ENCODE peak calls at places on chromosomes 5 and 9, in seven cellular contexts. C is left ventricle myocardium inferior, Z is left lung, O is A549, B is cardiac muscle cell, X is upper lobe of right lung, E is heart right ventricle. R is an unnamed sample.

GRCh38 chr5:28808967-28809810 is 1770.8 kb upstream of the CDH9 start:
- DNase-seq in C (no peak), Z (no peak), O (no peak), B (no peak), X (no peak), E (no peak), R (no peak)

GRCh38 chr5:12870870-12871539 is 966.8 kb upstream of the CTNND2 start:
- DNase-seq in C (no peak), Z (no peak), O (no peak), B (no peak), X (no peak), E (no peak), R (no peak)

GRCh38 chr5:36744041-36744677 is 132.4 kb upstream of the NIPBL start:
- DNase-seq in C (no peak), Z (no peak), O (no peak), B (peak; percentile 5), X (no peak), E (no peak), R (no peak)

GRCh38 chr5:1110930-1111726 is 735 bp downstream of the SLC12A7 start:
- DNase-seq in C (peak; percentile 70), Z (peak; percentile 63), O (peak; percentile 66), B (peak; percentile 55), X (peak; percentile 80), E (peak; percentile 69), R (peak; percentile 73)

GRCh38 chr5:119879446-119879845 is 250.1 kb downstream of the FAM170A start:
- DNase-seq in C (no peak), Z (no peak), O (no peak), B (no peak), X (no peak), E (no peak), R (no peak)

GRCh38 chr5:169152946-169153345 is 148.0 kb downstream of the SLIT3 start:
- DNase-seq in C (no peak), Z (no peak), O (no peak), B (no peak), X (no peak), E (no peak), R (no peak)

GRCh38 chr9:104138243-104138642 is 44.1 kb downstream of the SMC2 start:
- DNase-seq in C (no peak), Z (no peak), O (no peak), B (no peak), X (no peak), E (no peak), R (no peak)

GRCh38 chr9:17906204-17906840 is 327.5 kb downstream of the SH3GL2 start:
- DNase-seq in C (no peak), Z (no peak), O (no peak), B (peak; percentile 35), X (peak; percentile 64), E (peak; percentile 18), R (peak; percentile 23)

GRCh38 chr9:38067611-38067891 is 1.5 kb downstream of the SHB start:
- DNase-seq in C (peak; percentile 28), Z (peak; percentile 43), O (no peak), B (peak; percentile 25), X (peak; percentile 78), E (peak; percentile 43), R (peak; percentile 36)

GRCh38 chr5:74546796-74547195 is 93.7 kb downstream of the ENC1 start:
- DNase-seq in C (no peak), Z (no peak), O (no peak), B (no peak), X (no peak), E (no peak), R (no peak)

GRCh38 chr9:93682155-93682968 is 106.0 kb downstream of the PHF2 start:
- DNase-seq in C (peak; percentile 60), Z (no peak), O (peak; percentile 66), B (peak; percentile 62), X (peak; percentile 79), E (peak; percentile 59), R (peak; percentile 43)

GRCh38 chr5:125295405-125295872 is 549.0 kb upstream of the ZNF608 start:
- DNase-seq in C (no peak), Z (no peak), O (no peak), B (no peak), X (no peak), E (no peak), R (no peak)

GRCh38 chr5:169429044-169429443 is 128.1 kb upstream of the SLIT3 start:
- DNase-seq in C (peak; percentile 28), Z (no peak), O (no peak), B (no peak), X (no peak), E (peak; percentile 28), R (peak; percentile 39)

GRCh38 chr9:121842612-121842978 is 191.2 kb downstream of the DAB2IP start:
- DNase-seq in C (no peak), Z (no peak), O (no peak), B (no peak), X (no peak), E (no peak), R (no peak)

GRCh38 chr9:121844562-121844961 is 193.1 kb downstream of the DAB2IP start:
- DNase-seq in C (no peak), Z (no peak), O (no peak), B (no peak), X (no peak), E (no peak), R (no peak)

GRCh38 chr9:121841771-121842611 is 190.6 kb downstream of the DAB2IP start:
- DNase-seq in C (no peak), Z (no peak), O (no peak), B (no peak), X (no peak), E (no peak), R (no peak)

GRCh38 chr9:121840838-121841760 is 189.7 kb downstream of the DAB2IP start:
- DNase-seq in C (no peak), Z (no peak), O (no peak), B (no peak), X (peak; percentile 34), E (no peak), R (no peak)

GRCh38 chr9:121844090-121844489 is 192.7 kb downstream of the DAB2IP start:
- DNase-seq in C (no peak), Z (no peak), O (no peak), B (no peak), X (no peak), E (no peak), R (no peak)
- TF ChIP-seq CTCF in C (no peak), Z (no peak), O (no peak), B (no peak), X (no peak), E (no peak), R (no peak)

DNA sequence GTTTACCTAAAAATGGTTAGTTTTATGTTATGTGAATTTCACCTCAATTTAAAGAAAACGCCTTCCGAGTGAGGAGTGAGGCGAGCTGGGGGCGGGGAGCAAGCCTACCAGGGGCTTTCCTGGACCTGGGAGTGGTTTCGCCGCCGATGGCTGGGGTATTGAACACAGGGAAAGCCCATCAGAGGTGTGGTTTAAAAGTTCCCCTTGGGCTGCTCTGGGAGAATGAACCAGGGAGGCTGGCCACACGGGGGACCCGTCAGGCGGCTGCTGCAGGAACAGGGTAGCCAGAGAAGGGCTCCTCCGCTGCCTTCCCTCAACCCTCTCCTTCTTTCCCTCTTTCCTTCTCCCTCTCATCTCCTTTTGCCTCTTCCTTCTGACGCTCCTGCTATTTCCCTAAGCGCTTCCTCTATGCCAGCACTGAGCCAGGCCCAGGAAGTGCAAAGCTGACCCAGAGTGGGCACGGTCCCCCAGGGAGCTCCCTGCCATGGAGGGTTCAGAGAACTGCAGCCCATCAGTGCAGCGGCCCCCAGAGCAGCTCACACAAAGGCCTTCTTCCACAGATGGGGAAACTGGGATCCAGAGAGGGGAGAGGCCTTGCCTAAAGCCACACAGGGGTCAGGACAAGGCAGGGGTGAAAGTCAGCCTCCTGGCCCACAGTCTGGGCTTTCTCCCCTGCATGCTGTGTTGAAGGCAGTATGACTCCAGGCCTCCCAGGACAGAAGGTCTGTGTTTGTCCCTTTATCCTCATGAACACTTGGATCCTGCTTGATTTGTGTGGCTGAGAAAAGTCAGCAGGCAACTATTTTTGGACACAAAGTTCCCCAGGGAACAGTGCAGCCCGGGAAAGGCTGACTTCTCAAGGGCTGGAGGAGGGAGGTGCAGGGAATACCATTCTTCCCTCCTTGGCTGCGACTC is 4.6 kb downstream of the AKNA start:
- DNase-seq in C (no peak), Z (peak; percentile 41), O (no peak), B (peak; percentile 67), X (no peak), E (peak; percentile 37), R (peak; percentile 64)
- H3K4me1 ChIP-seq in C (peaks cover 64% of the 10 kb centered on the region), Z (peaks cover 98% of the 10 kb centered on the region), O (peaks cover 9% of the 10 kb centered on the region), B (peaks cover 43% of the 10 kb centered on the region), X (peaks cover 72% of the 10 kb centered on the region), E (peaks cover 13% of the 10 kb centered on the region), R (no peaks in the 10 kb centered on the region)

GRCh38 chr9:650362-650761 is 191.1 kb upstream of the DMRT1 start:
- DNase-seq in C (no peak), Z (no peak), O (no peak), B (peak; percentile 25), X (no peak), E (no peak), R (no peak)
- H3K27ac ChIP-seq in C (peak overlapping the region; percentile 83), Z (no peak overlapping the region), O (peak overlapping the region; percentile 33), B (no peak overlapping the region), X (no peak overlapping the region), E (peak overlapping the region; percentile 90), R (peak overlapping the region; percentile 54)

GRCh38 chr5:140225396-140225795 is 50.4 kb downstream of the CYSTM1 start:
- DNase-seq in C (no peak), Z (no peak), O (no peak), B (no peak), X (no peak), E (no peak), R (no peak)
- TF ChIP-seq CTCF in C (no peak), Z (no peak), O (no peak), B (no peak), X (no peak), E (no peak), R (no peak)

GRCh38 chr5:54649041-54649504 is 131.5 kb downstream of the SNX18 start:
- DNase-seq in C (no peak), Z (no peak), O (no peak), B (no peak), X (no peak), E (no peak), R (no peak)
- H3K4me1 ChIP-seq in C (peaks cover 43% of the 10 kb centered on the region), Z (peaks cover 32% of the 10 kb centered on the region), O (no peaks in the 10 kb centered on the region), B (peaks cover 17% of the 10 kb centered on the region), X (peaks cover 42% of the 10 kb centered on the region), E (peaks cover 10% of the 10 kb centered on the region), R (no peaks in the 10 kb centered on the region)

R was measured in heart left ventricle.